ENCODE peak calls at places on chromosomes 2 and 18, in five cellular contexts. W is neuronal stem cell, E is endodermal cell, K is HCT116, R is heart right ventricle. A is an unnamed sample. For H3K4me1, the result is how much of the 10 kb centered on the place peaks cover.

GRCh38 chr2:112004246-112004645 is 50.8 kb upstream of the TMEM87B start:
- DNase-seq in W (no peak), R (peak), E (no peak), K (no peak), A (no peak)

GRCh38 chr2:96116424-96116878 is at the start of gene ADRA2B:
- DNase-seq in W (peak), E (peak), R (peak), K (peak), A (no peak)

GRCh38 chr2:11647834-11648600 is 22.0 kb downstream of the NTSR2 start:
- DNase-seq in R (no peak), W (no peak), E (peak), K (no peak), A (no peak)

GRCh38 chr2:178327516-178327915 is 123.5 kb downstream of the PRKRA start:
- DNase-seq in K (no peak), R (no peak), E (no peak), W (no peak), A (no peak)

GRCh38 chr2:151178187-151178586 is 83.5 kb downstream of the RBM43 start:
- DNase-seq in R (no peak), K (no peak), W (no peak), E (no peak), A (no peak)

GRCh38 chr2:19863303-19864041 is 38.3 kb downstream of the TTC32 start:
- DNase-seq in E (peak), R (peak), W (peak), K (peak), A (peak)

GRCh38 chr2:113124181-113124961 is 3.0 kb upstream of the IL1RN start:
- DNase-seq in E (no peak), R (peak), W (no peak), K (no peak), A (no peak)

GRCh38 chr2:74538881-74539339 is 9.2 kb downstream of the HTRA2 start:
- DNase-seq in K (no peak), E (no peak), R (no peak), W (no peak), A (no peak)

GRCh38 chr2:85096616-85097015 is 36.6 kb upstream of the TCF7L1 start:
- DNase-seq in E (no peak), K (no peak), R (no peak), W (no peak), A (no peak)

GRCh38 chr2:9336534-9337354 is 86.6 kb downstream of the ITGB1BP1 start:
- DNase-seq in K (no peak), R (peak), E (no peak), W (no peak), A (peak)

GRCh38 chr2:45643543-45644542 is 7.6 kb upstream of the PRKCE start:
- DNase-seq in W (peak), E (peak), K (no peak), R (peak), A (peak)

GRCh38 chr2:84701880-84702279 is 179.0 kb downstream of the TRABD2A start:
- DNase-seq in R (no peak), W (no peak), K (no peak), E (no peak), A (no peak)

GRCh38 chr18:23422751-23423418 is 30.2 kb upstream of the RIOK3 start:
- DNase-seq in W (no peak), R (no peak), E (no peak), K (peak), A (no peak)

GRCh38 chr2:20351555-20352229 is 1.0 kb upstream of the PUM2 start:
- DNase-seq in E (no peak), K (no peak), W (no peak), R (no peak), A (no peak)

DNA sequence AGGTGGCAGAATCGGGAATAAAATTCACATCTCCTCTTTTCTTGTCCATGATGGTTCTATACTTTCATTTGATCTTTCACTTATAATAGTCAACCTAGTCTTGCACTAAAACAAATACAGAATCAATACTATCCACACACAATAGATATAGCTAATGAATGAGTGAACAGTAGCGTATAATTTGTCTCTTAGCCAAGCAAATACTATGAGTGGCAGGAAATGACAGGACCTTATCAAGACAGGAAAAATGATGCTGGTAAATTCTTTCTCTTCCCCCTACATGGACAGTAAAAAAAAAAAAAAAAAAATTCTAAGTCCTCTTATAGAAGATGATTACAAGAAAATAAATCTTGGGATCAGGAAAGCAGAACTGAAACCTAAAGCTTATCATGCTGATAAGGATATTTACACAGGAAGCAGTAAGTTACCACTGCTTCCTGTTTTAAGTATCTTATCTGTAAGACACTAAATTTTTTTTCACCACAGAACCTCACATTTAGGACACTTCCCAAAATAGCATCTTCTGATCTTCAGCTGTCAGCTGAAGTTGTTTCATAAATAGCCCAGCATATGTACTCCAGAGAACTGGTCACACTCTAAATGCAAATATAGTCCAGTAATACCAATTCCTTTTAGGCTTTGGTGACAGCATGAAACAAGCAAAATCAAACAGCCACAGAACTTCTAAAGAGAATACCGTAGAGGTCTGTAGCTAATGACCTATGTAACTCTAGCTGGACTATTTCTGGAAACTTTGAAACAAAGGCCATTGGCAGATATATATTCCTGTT is 27.0 kb downstream of the IRS1 start:
- DNase-seq in K (no peak), W (no peak), R (no peak), E (no peak), A (no peak)
- H3K4me3 ChIP-seq in K (no peak), W (no peak), R (peak), E (no peak), A (no peak)

GRCh38 chr18:32208012-32208411 is 18.2 kb downstream of the MEP1B start:
- DNase-seq in W (no peak), E (no peak), K (no peak), R (no peak), A (no peak)

GRCh38 chr18:32213693-32214092 is 23.9 kb downstream of the MEP1B start:
- DNase-seq in K (no peak), W (no peak), R (no peak), E (no peak), A (no peak)

GRCh38 chr18:32209685-32210445 is 20.0 kb downstream of the MEP1B start:
- DNase-seq in R (no peak), K (no peak), W (no peak), E (no peak), A (no peak)
- H3K4me1 ChIP-seq in R (under half), K (under half), W (under half), E (under half), A (under half)

DNA sequence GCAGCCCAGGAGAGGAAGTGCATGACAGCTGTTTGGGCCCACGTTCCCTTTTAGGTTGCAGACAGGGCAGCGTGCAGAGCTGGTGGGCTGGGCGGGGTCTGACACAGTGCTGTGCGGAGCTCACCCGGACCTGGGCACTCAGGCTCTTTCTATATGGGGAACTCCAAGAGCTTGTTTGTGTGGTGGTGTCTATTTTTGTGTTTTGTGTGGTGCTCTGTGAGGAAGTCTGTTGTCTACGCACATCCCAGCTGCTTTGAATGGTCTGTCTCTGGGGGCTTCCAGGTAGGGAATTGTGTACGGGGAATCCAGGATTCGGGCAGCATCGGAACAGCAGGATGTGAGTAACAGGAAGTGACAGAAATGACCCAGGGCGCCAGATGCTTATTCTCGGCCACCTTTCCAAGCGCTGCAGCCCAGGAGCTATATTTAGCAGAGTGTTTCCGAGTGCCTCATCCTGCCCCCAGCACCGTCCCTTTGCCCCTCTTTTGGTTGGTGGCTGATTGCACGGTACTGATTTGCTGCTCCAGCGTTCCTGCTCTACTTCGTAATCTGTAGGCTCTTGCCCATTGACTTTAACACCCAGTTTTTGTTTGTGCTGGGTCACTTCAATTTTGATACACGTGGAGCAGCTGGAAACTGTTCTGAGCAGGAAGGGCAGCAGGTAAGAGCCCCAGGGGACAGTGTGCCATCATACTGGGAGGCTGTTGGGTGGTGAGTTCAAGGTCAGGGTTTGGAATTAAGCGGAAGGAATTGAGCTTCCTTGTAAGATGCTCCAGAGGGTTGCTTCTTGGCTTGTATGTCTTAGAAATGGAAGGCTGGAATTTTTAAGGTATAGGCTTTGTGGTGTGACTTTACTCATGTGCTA is 64.7 kb downstream of the DGKD start:
- DNase-seq in R (peak), E (no peak), W (no peak), K (peak), A (peak)
- H3K4me3 ChIP-seq in R (peak), E (no peak), W (no peak), K (peak), A (peak)

GRCh38 chr18:9915291-9916066 is 1.7 kb downstream of the VAPA start:
- DNase-seq in R (no peak), E (no peak), K (no peak), W (no peak), A (no peak)

GRCh38 chr18:9916067-9916684 is 2.4 kb downstream of the VAPA start:
- DNase-seq in R (no peak), K (no peak), E (no peak), W (no peak), A (peak)

GRCh38 chr18:9914584-9915290 is 921 bp downstream of the VAPA start:
- DNase-seq in E (peak), R (peak), W (peak), K (peak), A (peak)

GRCh38 chr18:9918016-9918680 is 4.3 kb downstream of the VAPA start:
- DNase-seq in E (no peak), W (no peak), R (no peak), K (no peak), A (no peak)

GRCh38 chr18:9916814-9917213 is 3.0 kb downstream of the VAPA start:
- DNase-seq in W (no peak), K (no peak), R (no peak), E (no peak), A (no peak)
- H3K4me1 ChIP-seq in W (under half), K (half or more), R (half or more), E (under half), A (under half)

GRCh38 chr2:101149241-101150192 is 1.7 kb downstream of the TBC1D8 start:
- DNase-seq in W (no peak), E (peak), R (no peak), K (no peak), A (no peak)

GRCh38 chr2:101147971-101148370 is 3.2 kb downstream of the TBC1D8 start:
- DNase-seq in K (no peak), W (no peak), E (no peak), R (no peak), A (no peak)

GRCh38 chr2:101147062-101147461 is 4.1 kb downstream of the TBC1D8 start:
- DNase-seq in R (no peak), W (no peak), K (no peak), E (no peak), A (no peak)

GRCh38 chr2:101150306-101151140 is 659 bp downstream of the TBC1D8 start:
- DNase-seq in W (peak), R (peak), K (no peak), E (peak), A (peak)

GRCh38 chr2:101148777-101149176 is 2.4 kb downstream of the TBC1D8 start:
- DNase-seq in K (no peak), E (no peak), R (no peak), W (no peak), A (no peak)
- H3K4me3 ChIP-seq in K (no peak), E (no peak), R (peak), W (no peak), A (no peak)